ENCODE peak calls at places on chromosome 12, in seven cellular contexts. One of them, this sample, is unnamed.

GRCh38 chr12:12608557-12608957 is 3.1 kb upstream of the CREBL2 start:
- DNase-seq in HepG2: peak
- DNase-seq in HCT116: no peak
- DNase-seq in SK-N-SH: no peak
- DNase-seq in GM23338: no peak
- DNase-seq in stomach: no peak
- DNase-seq in transverse colon: no peak
- DNase-seq in this sample: no peak

GRCh38 chr12:40224439-40225291 is at the start of gene LRRK2:
- DNase-seq in HCT116: no peak
- DNase-seq in SK-N-SH: peak
- DNase-seq in stomach: peak
- DNase-seq in HepG2: no peak
- DNase-seq in transverse colon: peak
- DNase-seq in GM23338: peak
- DNase-seq in this sample: no peak

GRCh38 chr12:115709410-115710065 is 568.0 kb downstream of the MED13L start:
- DNase-seq in stomach: no peak
- DNase-seq in GM23338: no peak
- DNase-seq in transverse colon: peak
- DNase-seq in HCT116: no peak
- DNase-seq in HepG2: no peak
- DNase-seq in SK-N-SH: no peak
- DNase-seq in this sample: no peak

GRCh38 chr12:52203126-52203921 is 11.5 kb upstream of the KRT80 start:
- DNase-seq in stomach: peak
- DNase-seq in GM23338: no peak
- DNase-seq in SK-N-SH: peak
- DNase-seq in HCT116: peak
- DNase-seq in HepG2: peak
- DNase-seq in transverse colon: peak
- DNase-seq in this sample: no peak

GRCh38 chr12:56488041-56488955 is at the start of gene GLS2:
- DNase-seq in GM23338: peak
- DNase-seq in HepG2: peak
- DNase-seq in stomach: peak
- DNase-seq in HCT116: no peak
- DNase-seq in transverse colon: peak
- DNase-seq in SK-N-SH: peak
- DNase-seq in this sample: peak

GRCh38 chr12:14955876-14956811 is 5.3 kb downstream of the ARHGDIB start:
- DNase-seq in HepG2: no peak
- DNase-seq in HCT116: no peak
- DNase-seq in transverse colon: no peak
- DNase-seq in SK-N-SH: no peak
- DNase-seq in stomach: no peak
- DNase-seq in GM23338: no peak
- DNase-seq in this sample: no peak

GRCh38 chr12:80412343-80412953 is 31.6 kb upstream of the PTPRQ start:
- DNase-seq in transverse colon: no peak
- DNase-seq in HCT116: peak
- DNase-seq in stomach: no peak
- DNase-seq in SK-N-SH: peak
- DNase-seq in HepG2: peak
- DNase-seq in GM23338: peak
- DNase-seq in this sample: peak

GRCh38 chr12:53190108-53190729 is 9.5 kb upstream of the CSAD start:
- DNase-seq in transverse colon: peak
- DNase-seq in SK-N-SH: peak
- DNase-seq in GM23338: peak
- DNase-seq in HepG2: peak
- DNase-seq in stomach: peak
- DNase-seq in HCT116: peak
- DNase-seq in this sample: no peak

GRCh38 chr12:131774576-131774975 is 53.6 kb upstream of the MMP17 start:
- DNase-seq in SK-N-SH: no peak
- DNase-seq in HepG2: no peak
- DNase-seq in transverse colon: no peak
- DNase-seq in stomach: no peak
- DNase-seq in HCT116: no peak
- DNase-seq in GM23338: no peak
- DNase-seq in this sample: no peak

GRCh38 chr12:111976291-111976690 is 36.7 kb downstream of the TMEM116 start:
- DNase-seq in transverse colon: no peak
- DNase-seq in SK-N-SH: no peak
- DNase-seq in HCT116: no peak
- DNase-seq in stomach: no peak
- DNase-seq in GM23338: no peak
- DNase-seq in HepG2: no peak
- DNase-seq in this sample: no peak

DNA sequence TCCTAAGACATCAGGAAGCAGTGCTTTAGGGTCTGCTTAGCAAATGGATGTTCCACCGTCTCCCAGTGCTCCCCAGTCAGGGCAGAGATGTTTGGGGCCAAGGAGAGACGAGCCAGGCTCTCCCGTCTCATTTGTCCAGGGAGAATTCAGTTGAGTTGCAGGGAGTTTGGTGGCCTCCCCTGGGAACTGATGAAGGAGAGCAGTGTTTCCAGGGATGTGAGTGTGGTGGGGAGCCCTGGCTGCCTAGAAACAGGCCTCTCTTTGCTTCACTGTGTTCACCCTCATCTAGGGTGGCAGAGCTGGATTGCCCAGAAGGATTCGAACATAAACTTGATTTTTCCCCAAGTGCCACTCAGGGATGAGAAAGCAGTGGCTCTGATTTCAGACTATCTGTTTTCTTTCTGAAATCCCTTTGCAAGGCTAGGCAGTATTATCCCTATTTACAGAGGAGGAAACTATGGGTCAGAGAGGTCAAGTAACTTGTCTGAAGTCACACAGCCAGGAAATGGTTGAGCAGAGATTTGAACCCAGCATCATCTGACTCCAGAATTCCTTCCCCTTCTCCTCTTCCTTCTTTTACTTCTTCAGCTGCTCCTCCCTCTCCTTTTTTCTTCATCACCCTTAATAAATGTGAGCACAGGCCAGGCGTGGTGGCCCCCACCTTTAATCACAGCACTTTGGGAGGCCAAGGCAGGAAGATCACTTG is 6.6 kb downstream of the TPCN1 start:
- DNase-seq in GM23338: no peak
- DNase-seq in stomach: no peak
- DNase-seq in SK-N-SH: no peak
- DNase-seq in transverse colon: no peak
- DNase-seq in HepG2: no peak
- DNase-seq in HCT116: no peak
- DNase-seq in this sample: no peak
- H3K4me3 ChIP-seq in GM23338: no peak
- H3K4me3 ChIP-seq in stomach: no peak
- H3K4me3 ChIP-seq in SK-N-SH: no peak
- H3K4me3 ChIP-seq in transverse colon: no peak
- H3K4me3 ChIP-seq in HepG2: no peak
- H3K4me3 ChIP-seq in HCT116: no peak
- H3K4me3 ChIP-seq in this sample: no peak

DNA sequence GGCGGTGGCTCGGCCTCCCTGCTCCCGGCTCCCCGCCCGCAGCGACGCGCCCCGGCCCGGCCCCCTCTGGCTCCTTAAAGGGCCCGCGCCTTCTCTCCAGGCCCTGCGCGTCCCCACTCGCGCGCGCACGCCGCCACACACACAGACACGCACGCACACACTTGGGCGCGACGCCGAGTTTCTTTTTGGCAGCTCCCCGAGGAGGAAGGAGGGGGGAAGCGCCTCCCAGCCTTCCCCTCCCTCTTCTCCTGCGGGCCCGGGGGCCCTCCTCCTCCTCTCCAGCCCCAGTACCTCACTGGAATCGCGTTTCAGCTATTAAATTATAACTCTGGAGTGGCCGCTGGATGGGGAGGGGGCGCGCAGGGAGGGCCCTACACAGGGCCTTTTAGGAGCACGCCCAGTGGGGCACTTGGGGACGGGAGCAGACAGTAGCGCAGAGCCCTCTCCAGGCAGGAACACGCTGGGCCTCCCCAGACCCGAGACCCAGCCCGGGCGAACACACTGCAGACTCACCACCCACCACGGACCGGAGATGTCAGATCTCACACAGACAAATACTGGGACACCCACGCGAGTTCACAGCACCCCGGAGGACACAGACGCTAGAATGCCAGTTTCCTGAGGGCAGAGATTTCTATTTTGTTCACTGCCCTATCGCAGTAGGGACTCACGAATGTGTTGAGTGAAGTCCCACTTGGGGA is 411 bp upstream of the NCOR2 start:
- DNase-seq in stomach: peak
- DNase-seq in HepG2: peak
- DNase-seq in transverse colon: peak
- DNase-seq in HCT116: no peak
- DNase-seq in GM23338: peak
- DNase-seq in SK-N-SH: peak
- DNase-seq in this sample: no peak
- TF ChIP-seq POLR2AphosphoS5 in stomach: peak
- TF ChIP-seq POLR2AphosphoS5 in HepG2: no peak
- TF ChIP-seq POLR2AphosphoS5 in transverse colon: peak
- TF ChIP-seq POLR2AphosphoS5 in HCT116: peak
- TF ChIP-seq POLR2AphosphoS5 in GM23338: peak
- TF ChIP-seq POLR2AphosphoS5 in SK-N-SH: no peak
- TF ChIP-seq POLR2AphosphoS5 in this sample: no peak

GRCh38 chr12:75954749-75955148 is 76.8 kb downstream of the PHLDA1 start:
- DNase-seq in transverse colon: no peak
- DNase-seq in SK-N-SH: no peak
- DNase-seq in HepG2: no peak
- DNase-seq in stomach: no peak
- DNase-seq in HCT116: no peak
- DNase-seq in GM23338: no peak
- DNase-seq in this sample: no peak
- TF ChIP-seq CTCF in transverse colon: no peak
- TF ChIP-seq CTCF in SK-N-SH: no peak
- TF ChIP-seq CTCF in HepG2: no peak
- TF ChIP-seq CTCF in stomach: no peak
- TF ChIP-seq CTCF in HCT116: no peak
- TF ChIP-seq CTCF in GM23338: no peak
- TF ChIP-seq CTCF in this sample: no peak

GRCh38 chr12:64611430-64612286 is 1.4 kb downstream of the RASSF3 start:
- DNase-seq in HepG2: no peak
- DNase-seq in stomach: peak
- DNase-seq in GM23338: no peak
- DNase-seq in SK-N-SH: peak
- DNase-seq in transverse colon: peak
- DNase-seq in HCT116: no peak
- DNase-seq in this sample: no peak

GRCh38 chr12:64610092-64610659 is at the start of gene RASSF3:
- DNase-seq in SK-N-SH: peak
- DNase-seq in HepG2: peak
- DNase-seq in HCT116: peak
- DNase-seq in GM23338: peak
- DNase-seq in transverse colon: peak
- DNase-seq in stomach: peak
- DNase-seq in this sample: no peak

GRCh38 chr12:64609543-64610091 is 678 bp upstream of the RASSF3 start:
- DNase-seq in HCT116: no peak
- DNase-seq in GM23338: no peak
- DNase-seq in transverse colon: no peak
- DNase-seq in SK-N-SH: peak
- DNase-seq in stomach: no peak
- DNase-seq in HepG2: no peak
- DNase-seq in this sample: no peak

GRCh38 chr12:64610660-64611429 is 550 bp downstream of the RASSF3 start:
- DNase-seq in GM23338: peak
- DNase-seq in SK-N-SH: peak
- DNase-seq in transverse colon: peak
- DNase-seq in HepG2: peak
- DNase-seq in HCT116: no peak
- DNase-seq in stomach: peak
- DNase-seq in this sample: no peak

GRCh38 chr12:64612843-64613242 is 2.5 kb downstream of the RASSF3 start:
- DNase-seq in HCT116: no peak
- DNase-seq in transverse colon: no peak
- DNase-seq in SK-N-SH: no peak
- DNase-seq in HepG2: no peak
- DNase-seq in stomach: no peak
- DNase-seq in GM23338: no peak
- DNase-seq in this sample: no peak
- H3K4me3 ChIP-seq in HCT116: no peak
- H3K4me3 ChIP-seq in transverse colon: peak
- H3K4me3 ChIP-seq in SK-N-SH: peak
- H3K4me3 ChIP-seq in HepG2: no peak
- H3K4me3 ChIP-seq in stomach: peak
- H3K4me3 ChIP-seq in GM23338: peak
- H3K4me3 ChIP-seq in this sample: peak

GRCh38 chr12:29638528-29638927 is 141.0 kb upstream of the OVCH1 start:
- DNase-seq in transverse colon: no peak
- DNase-seq in stomach: no peak
- DNase-seq in HCT116: no peak
- DNase-seq in HepG2: no peak
- DNase-seq in SK-N-SH: no peak
- DNase-seq in GM23338: no peak
- DNase-seq in this sample: no peak

GRCh38 chr12:29639893-29640495 is 142.5 kb upstream of the OVCH1 start:
- DNase-seq in HepG2: no peak
- DNase-seq in stomach: no peak
- DNase-seq in GM23338: no peak
- DNase-seq in SK-N-SH: no peak
- DNase-seq in transverse colon: no peak
- DNase-seq in HCT116: no peak
- DNase-seq in this sample: no peak

GRCh38 chr12:29644536-29645162 is 139.1 kb downstream of the TMTC1 start:
- DNase-seq in SK-N-SH: no peak
- DNase-seq in stomach: no peak
- DNase-seq in GM23338: no peak
- DNase-seq in HepG2: no peak
- DNase-seq in HCT116: no peak
- DNase-seq in transverse colon: no peak
- DNase-seq in this sample: no peak

DNA sequence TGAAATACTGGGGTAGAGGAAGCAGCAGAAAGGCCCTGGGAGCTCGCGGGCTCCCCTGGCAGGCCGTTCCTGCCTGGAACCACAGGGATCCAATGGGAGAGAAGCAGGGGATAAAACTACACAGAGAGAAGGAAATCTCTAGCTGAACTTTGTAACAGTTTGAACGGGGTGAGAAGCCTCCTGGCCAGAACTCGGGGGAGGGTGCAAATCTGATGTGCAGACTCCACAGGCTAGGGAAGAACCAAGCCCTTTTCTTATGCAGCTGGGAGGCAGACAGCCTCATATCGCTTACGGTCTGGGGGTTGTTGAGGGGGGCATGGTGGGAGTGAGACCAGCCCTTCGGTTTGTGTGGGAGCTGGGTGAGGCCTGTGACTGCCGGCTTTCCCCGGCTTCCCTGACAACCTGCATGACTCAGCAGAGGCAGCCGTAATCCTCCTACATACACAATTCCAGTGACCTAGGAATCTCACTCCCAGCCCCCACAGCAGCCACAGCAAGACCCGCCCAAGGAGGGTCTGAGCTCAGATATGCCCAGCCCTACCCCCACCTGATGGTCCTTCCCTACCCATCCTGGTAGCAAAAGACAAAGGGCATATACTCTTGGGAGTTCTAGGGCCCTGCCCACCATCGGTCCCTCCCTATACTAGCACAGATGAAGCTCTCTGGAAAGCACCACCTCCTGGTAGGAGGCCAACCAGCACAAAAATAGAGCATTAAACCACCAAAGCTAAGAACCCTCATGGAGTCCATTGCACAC is 143.0 kb downstream of the TMTC1 start:
- DNase-seq in GM23338: peak
- DNase-seq in HCT116: peak
- DNase-seq in HepG2: peak
- DNase-seq in SK-N-SH: no peak
- DNase-seq in stomach: no peak
- DNase-seq in transverse colon: no peak
- DNase-seq in this sample: no peak
- TF ChIP-seq POLR2AphosphoS5 in GM23338: no peak
- TF ChIP-seq POLR2AphosphoS5 in HCT116: no peak
- TF ChIP-seq POLR2AphosphoS5 in HepG2: no peak
- TF ChIP-seq POLR2AphosphoS5 in SK-N-SH: no peak
- TF ChIP-seq POLR2AphosphoS5 in stomach: no peak
- TF ChIP-seq POLR2AphosphoS5 in transverse colon: no peak
- TF ChIP-seq POLR2AphosphoS5 in this sample: no peak